ENCODE peak calls at places on chromosome 19, in four cellular contexts. F is SK-N-SH, O is H1, B is K562. G is an unnamed sample.

GRCh38 chr19:19107663-19108062 is 30.6 kb downstream of the TMEM161A start:
- DNase-seq in B (no peak), F (no peak), O (no peak), G (no peak)

GRCh38 chr19:1789282-1790020 is 22.6 kb downstream of the ATP8B3 start:
- DNase-seq in O (no peak), B (no peak), F (peak), G (no peak)

GRCh38 chr19:13014101-13014920 is 19.0 kb downstream of the NFIX start:
- DNase-seq in F (no peak), B (peak), O (peak), G (no peak)

GRCh38 chr19:45424191-45425058 is 708 bp upstream of the ERCC1 start:
- DNase-seq in F (peak), O (peak), B (peak), G (no peak)

GRCh38 chr19:18660051-18660910 is 23.2 kb upstream of the CRTC1 start:
- DNase-seq in F (no peak), O (no peak), B (peak), G (no peak)

GRCh38 chr19:54518844-54519243 is 16.2 kb downstream of the LAIR2 start:
- DNase-seq in O (no peak), B (peak), F (no peak), G (peak)

GRCh38 chr19:49850487-49851342 is at the start of gene PTOV1:
- DNase-seq in O (peak), B (peak), F (peak), G (peak)

GRCh38 chr19:45358213-45358792 is 12.1 kb downstream of the ERCC2 start:
- DNase-seq in B (no peak), O (no peak), F (no peak), G (no peak)

GRCh38 chr19:33255781-33256180 is 30.1 kb upstream of the SLC7A10 start:
- DNase-seq in F (no peak), O (no peak), B (no peak), G (no peak)

GRCh38 chr19:307793-308420 is 16.7 kb upstream of the PLPP2 start:
- DNase-seq in O (no peak), B (no peak), F (peak), G (no peak)

GRCh38 chr19:3175761-3176714 is 2.5 kb upstream of the S1PR4 start:
- DNase-seq in O (no peak), B (no peak), F (no peak), G (peak)

GRCh38 chr19:49491804-49492572 is 4.2 kb upstream of the RPS11 start:
- DNase-seq in F (no peak), O (no peak), B (no peak), G (no peak)

GRCh38 chr19:1469936-1470863 is 8.8 kb downstream of the C19orf25 start:
- DNase-seq in O (peak), F (no peak), B (peak), G (no peak)

GRCh38 chr19:3893509-3894179 is 13.2 kb downstream of the ATCAY start:
- DNase-seq in F (no peak), B (no peak), O (no peak), G (no peak)

GRCh38 chr19:13537454-13537853 is 31.2 kb upstream of the CACNA1A start:
- DNase-seq in O (no peak), B (peak), F (no peak), G (no peak)

GRCh38 chr19:45774765-45775164 is 5.7 kb upstream of the SIX5 start:
- DNase-seq in O (peak), F (no peak), B (no peak), G (no peak)

GRCh38 chr19:33752945-33753344 is 43.7 kb upstream of the KCTD15 start:
- DNase-seq in F (no peak), O (no peak), B (no peak), G (no peak)

GRCh38 chr19:55647732-55648656 is at the start of gene CCDC106:
- DNase-seq in F (peak), O (peak), B (peak), G (no peak)
- TF ChIP-seq YY1 in F (no peak), O (peak), B (peak), G (peak)

GRCh38 chr19:51111606-51112005 is 3.4 kb upstream of the CTU1 start:
- DNase-seq in O (no peak), F (no peak), B (no peak), G (no peak)
- TF ChIP-seq NRF1 in O (no peak), F (no peak), B (no peak), G (no peak)

GRCh38 chr19:23071087-23071511 is 45.7 kb upstream of the ZNF730 start:
- DNase-seq in O (no peak), B (no peak), F (peak), G (no peak)
- TF ChIP-seq YY1 in O (no peak), B (no peak), F (no peak), G (no peak)

GRCh38 chr19:9847087-9847671 is 12.1 kb downstream of the PIN1 start:
- DNase-seq in B (peak), O (peak), F (peak), G (no peak)
- TF ChIP-seq NRF1 in B (no peak), O (no peak), F (no peak), G (no peak)

GRCh38 chr19:38877781-38878574 is at the start of gene RINL:
- DNase-seq in B (peak), F (peak), O (no peak), G (no peak)
- TF ChIP-seq YY1 in B (no peak), F (no peak), O (no peak), G (no peak)

GRCh38 chr19:35088514-35088913 is 27.1 kb upstream of the FXYD3 start:
- DNase-seq in B (no peak), F (no peak), O (no peak), G (no peak)
- TF ChIP-seq NRF1 in B (no peak), F (no peak), O (no peak), G (no peak)